ENCODE peak calls at places on chromosome 2, in eight cellular contexts. One of them, this sample, is unnamed.

GRCh38 chr2:20526666-20527065 is 79.8 kb downstream of the RHOB start:
- DNase-seq in fibroblast of lung: peak
- DNase-seq in kidney: no peak
- DNase-seq in prostate gland: no peak
- DNase-seq in kidney epithelial cell: no peak
- DNase-seq in thoracic aorta: no peak
- DNase-seq in CD8-positive, alpha-beta T cell: no peak
- DNase-seq in fibroblast of pulmonary artery: peak
- DNase-seq in this sample: no peak

GRCh38 chr2:25314514-25315315 is 27.0 kb downstream of the DNMT3A start:
- DNase-seq in fibroblast of lung: peak
- DNase-seq in CD8-positive, alpha-beta T cell: peak
- DNase-seq in fibroblast of pulmonary artery: peak
- DNase-seq in kidney epithelial cell: no peak
- DNase-seq in kidney: peak
- DNase-seq in prostate gland: peak
- DNase-seq in thoracic aorta: no peak
- DNase-seq in this sample: no peak

GRCh38 chr2:238908960-238909951 is 61.4 kb downstream of the TWIST2 start:
- DNase-seq in fibroblast of pulmonary artery: peak
- DNase-seq in kidney epithelial cell: no peak
- DNase-seq in prostate gland: no peak
- DNase-seq in kidney: no peak
- DNase-seq in CD8-positive, alpha-beta T cell: no peak
- DNase-seq in thoracic aorta: no peak
- DNase-seq in fibroblast of lung: peak
- DNase-seq in this sample: no peak

GRCh38 chr2:219619235-219619634 is 8.2 kb upstream of the SLC4A3 start:
- DNase-seq in thoracic aorta: no peak
- DNase-seq in kidney: no peak
- DNase-seq in kidney epithelial cell: no peak
- DNase-seq in fibroblast of pulmonary artery: no peak
- DNase-seq in CD8-positive, alpha-beta T cell: no peak
- DNase-seq in prostate gland: no peak
- DNase-seq in fibroblast of lung: no peak
- DNase-seq in this sample: no peak

GRCh38 chr2:43898134-43898957 is 59.6 kb downstream of the ABCG8 start:
- DNase-seq in kidney: no peak
- DNase-seq in fibroblast of pulmonary artery: no peak
- DNase-seq in fibroblast of lung: no peak
- DNase-seq in CD8-positive, alpha-beta T cell: no peak
- DNase-seq in kidney epithelial cell: no peak
- DNase-seq in thoracic aorta: no peak
- DNase-seq in prostate gland: peak
- DNase-seq in this sample: no peak

GRCh38 chr2:1605659-1606400 is 138.5 kb downstream of the PXDN start:
- DNase-seq in kidney: peak
- DNase-seq in prostate gland: no peak
- DNase-seq in fibroblast of lung: peak
- DNase-seq in kidney epithelial cell: no peak
- DNase-seq in thoracic aorta: no peak
- DNase-seq in CD8-positive, alpha-beta T cell: no peak
- DNase-seq in fibroblast of pulmonary artery: peak
- DNase-seq in this sample: no peak

GRCh38 chr2:64865073-64865830 is 123.9 kb upstream of the SLC1A4 start:
- DNase-seq in prostate gland: peak
- DNase-seq in thoracic aorta: no peak
- DNase-seq in kidney: peak
- DNase-seq in CD8-positive, alpha-beta T cell: peak
- DNase-seq in fibroblast of lung: peak
- DNase-seq in fibroblast of pulmonary artery: peak
- DNase-seq in kidney epithelial cell: no peak
- DNase-seq in this sample: no peak

GRCh38 chr2:20108655-20109396 is 57.4 kb upstream of the LAPTM4A start:
- DNase-seq in kidney: no peak
- DNase-seq in fibroblast of pulmonary artery: peak
- DNase-seq in fibroblast of lung: no peak
- DNase-seq in CD8-positive, alpha-beta T cell: no peak
- DNase-seq in thoracic aorta: no peak
- DNase-seq in kidney epithelial cell: no peak
- DNase-seq in prostate gland: no peak
- DNase-seq in this sample: no peak

GRCh38 chr2:173544621-173545363 is 190.1 kb downstream of the CDCA7 start:
- DNase-seq in CD8-positive, alpha-beta T cell: no peak
- DNase-seq in fibroblast of lung: no peak
- DNase-seq in prostate gland: no peak
- DNase-seq in kidney epithelial cell: peak
- DNase-seq in kidney: no peak
- DNase-seq in thoracic aorta: no peak
- DNase-seq in fibroblast of pulmonary artery: no peak
- DNase-seq in this sample: no peak

GRCh38 chr2:240605867-240606743 is 19.2 kb upstream of the GPR35 start:
- DNase-seq in fibroblast of pulmonary artery: no peak
- DNase-seq in kidney: peak
- DNase-seq in thoracic aorta: no peak
- DNase-seq in fibroblast of lung: no peak
- DNase-seq in CD8-positive, alpha-beta T cell: no peak
- DNase-seq in kidney epithelial cell: no peak
- DNase-seq in prostate gland: no peak
- DNase-seq in this sample: peak
- H3K4me3 ChIP-seq in fibroblast of pulmonary artery: no peak
- H3K4me3 ChIP-seq in kidney: no peak
- H3K4me3 ChIP-seq in thoracic aorta: no peak
- H3K4me3 ChIP-seq in fibroblast of lung: no peak
- H3K4me3 ChIP-seq in CD8-positive, alpha-beta T cell: no peak
- H3K4me3 ChIP-seq in kidney epithelial cell: no peak
- H3K4me3 ChIP-seq in prostate gland: no peak
- H3K4me3 ChIP-seq in this sample: no peak

GRCh38 chr2:82340578-82341053 is 2036.1 kb upstream of the LRRTM1 start:
- DNase-seq in kidney: no peak
- DNase-seq in fibroblast of pulmonary artery: no peak
- DNase-seq in thoracic aorta: no peak
- DNase-seq in CD8-positive, alpha-beta T cell: no peak
- DNase-seq in kidney epithelial cell: no peak
- DNase-seq in prostate gland: no peak
- DNase-seq in fibroblast of lung: no peak
- DNase-seq in this sample: no peak

GRCh38 chr2:82345910-82346309 is 2041.4 kb upstream of the LRRTM1 start:
- DNase-seq in CD8-positive, alpha-beta T cell: no peak
- DNase-seq in kidney: no peak
- DNase-seq in fibroblast of lung: no peak
- DNase-seq in kidney epithelial cell: no peak
- DNase-seq in prostate gland: no peak
- DNase-seq in fibroblast of pulmonary artery: no peak
- DNase-seq in thoracic aorta: no peak
- DNase-seq in this sample: no peak

GRCh38 chr2:82339805-82340204 is 2035.3 kb upstream of the LRRTM1 start:
- DNase-seq in kidney: no peak
- DNase-seq in prostate gland: no peak
- DNase-seq in CD8-positive, alpha-beta T cell: no peak
- DNase-seq in fibroblast of lung: no peak
- DNase-seq in fibroblast of pulmonary artery: no peak
- DNase-seq in kidney epithelial cell: no peak
- DNase-seq in thoracic aorta: no peak
- DNase-seq in this sample: no peak

GRCh38 chr2:82342351-82342750 is 2037.8 kb upstream of the LRRTM1 start:
- DNase-seq in thoracic aorta: no peak
- DNase-seq in kidney: no peak
- DNase-seq in fibroblast of lung: no peak
- DNase-seq in prostate gland: no peak
- DNase-seq in kidney epithelial cell: no peak
- DNase-seq in CD8-positive, alpha-beta T cell: no peak
- DNase-seq in fibroblast of pulmonary artery: no peak
- DNase-seq in this sample: no peak

DNA sequence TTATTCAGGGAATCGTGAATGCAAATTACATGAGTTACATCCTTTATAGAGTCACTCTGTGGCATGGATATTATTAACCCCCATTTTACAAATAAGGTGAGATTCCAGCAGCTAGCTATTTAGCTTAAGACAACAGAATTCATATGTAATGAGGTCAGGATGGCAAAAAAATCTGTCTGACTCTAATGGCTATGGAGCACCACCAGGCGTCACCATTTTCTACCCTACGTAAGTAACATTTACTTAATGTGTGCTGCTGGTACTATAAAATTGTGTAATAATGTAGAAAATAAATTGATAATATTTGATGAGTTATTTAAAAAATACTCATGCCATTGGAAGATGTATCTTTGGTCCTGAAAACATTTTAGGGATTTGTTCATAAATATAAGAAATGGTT is 2040.1 kb upstream of the LRRTM1 start:
- DNase-seq in kidney epithelial cell: no peak
- DNase-seq in prostate gland: no peak
- DNase-seq in CD8-positive, alpha-beta T cell: no peak
- DNase-seq in fibroblast of lung: no peak
- DNase-seq in fibroblast of pulmonary artery: peak
- DNase-seq in kidney: no peak
- DNase-seq in thoracic aorta: no peak
- DNase-seq in this sample: no peak
- TF ChIP-seq CTCF in kidney epithelial cell: no peak
- TF ChIP-seq CTCF in prostate gland: no peak
- TF ChIP-seq CTCF in CD8-positive, alpha-beta T cell: no peak
- TF ChIP-seq CTCF in fibroblast of lung: peak
- TF ChIP-seq CTCF in fibroblast of pulmonary artery: peak
- TF ChIP-seq CTCF in kidney: no peak
- TF ChIP-seq CTCF in thoracic aorta: no peak
- TF ChIP-seq CTCF in this sample: no peak

GRCh38 chr2:109440507-109441156 is 173.1 kb downstream of the SEPTIN10 start:
- DNase-seq in thoracic aorta: no peak
- DNase-seq in CD8-positive, alpha-beta T cell: no peak
- DNase-seq in fibroblast of lung: peak
- DNase-seq in fibroblast of pulmonary artery: peak
- DNase-seq in prostate gland: no peak
- DNase-seq in kidney epithelial cell: no peak
- DNase-seq in kidney: no peak
- DNase-seq in this sample: no peak
- H3K4me3 ChIP-seq in thoracic aorta: no peak
- H3K4me3 ChIP-seq in CD8-positive, alpha-beta T cell: no peak
- H3K4me3 ChIP-seq in fibroblast of lung: no peak
- H3K4me3 ChIP-seq in fibroblast of pulmonary artery: no peak
- H3K4me3 ChIP-seq in prostate gland: no peak
- H3K4me3 ChIP-seq in kidney epithelial cell: no peak
- H3K4me3 ChIP-seq in kidney: no peak
- H3K4me3 ChIP-seq in this sample: no peak

GRCh38 chr2:212523756-212524155 is 14.8 kb downstream of the ERBB4 start:
- DNase-seq in prostate gland: no peak
- DNase-seq in CD8-positive, alpha-beta T cell: no peak
- DNase-seq in fibroblast of lung: no peak
- DNase-seq in fibroblast of pulmonary artery: no peak
- DNase-seq in kidney: no peak
- DNase-seq in kidney epithelial cell: no peak
- DNase-seq in thoracic aorta: no peak
- DNase-seq in this sample: no peak

GRCh38 chr2:212526059-212526458 is 12.5 kb downstream of the ERBB4 start:
- DNase-seq in fibroblast of pulmonary artery: no peak
- DNase-seq in kidney epithelial cell: no peak
- DNase-seq in thoracic aorta: no peak
- DNase-seq in prostate gland: no peak
- DNase-seq in fibroblast of lung: no peak
- DNase-seq in CD8-positive, alpha-beta T cell: no peak
- DNase-seq in kidney: no peak
- DNase-seq in this sample: no peak

GRCh38 chr2:212517693-212518092 is 20.9 kb downstream of the ERBB4 start:
- DNase-seq in prostate gland: no peak
- DNase-seq in kidney: no peak
- DNase-seq in fibroblast of lung: no peak
- DNase-seq in CD8-positive, alpha-beta T cell: no peak
- DNase-seq in kidney epithelial cell: no peak
- DNase-seq in thoracic aorta: no peak
- DNase-seq in fibroblast of pulmonary artery: no peak
- DNase-seq in this sample: no peak

DNA sequence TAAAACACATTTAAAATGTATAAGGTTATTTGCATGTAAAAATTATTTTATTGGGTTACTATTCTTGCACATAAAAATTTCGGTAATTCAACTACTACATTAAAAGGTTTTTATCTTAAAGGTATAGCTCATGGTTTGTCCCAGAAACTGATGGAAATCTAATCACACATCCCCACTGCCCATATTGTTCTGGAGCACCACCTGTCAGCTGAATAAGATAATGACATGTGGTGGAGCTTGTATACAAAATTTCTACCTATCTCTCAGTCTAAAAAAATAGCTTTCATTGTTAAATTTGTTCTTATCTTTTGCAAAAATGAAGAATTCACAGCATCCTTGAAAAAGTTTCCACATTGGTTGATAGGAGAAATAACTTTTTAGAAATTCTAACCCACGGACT is 18.3 kb downstream of the ERBB4 start:
- DNase-seq in fibroblast of pulmonary artery: peak
- DNase-seq in thoracic aorta: no peak
- DNase-seq in CD8-positive, alpha-beta T cell: no peak
- DNase-seq in kidney: no peak
- DNase-seq in prostate gland: no peak
- DNase-seq in kidney epithelial cell: no peak
- DNase-seq in fibroblast of lung: no peak
- DNase-seq in this sample: no peak
- TF ChIP-seq CTCF in fibroblast of pulmonary artery: peak
- TF ChIP-seq CTCF in thoracic aorta: peak
- TF ChIP-seq CTCF in CD8-positive, alpha-beta T cell: no peak
- TF ChIP-seq CTCF in kidney: peak
- TF ChIP-seq CTCF in prostate gland: no peak
- TF ChIP-seq CTCF in kidney epithelial cell: peak
- TF ChIP-seq CTCF in fibroblast of lung: no peak
- TF ChIP-seq CTCF in this sample: peak

DNA sequence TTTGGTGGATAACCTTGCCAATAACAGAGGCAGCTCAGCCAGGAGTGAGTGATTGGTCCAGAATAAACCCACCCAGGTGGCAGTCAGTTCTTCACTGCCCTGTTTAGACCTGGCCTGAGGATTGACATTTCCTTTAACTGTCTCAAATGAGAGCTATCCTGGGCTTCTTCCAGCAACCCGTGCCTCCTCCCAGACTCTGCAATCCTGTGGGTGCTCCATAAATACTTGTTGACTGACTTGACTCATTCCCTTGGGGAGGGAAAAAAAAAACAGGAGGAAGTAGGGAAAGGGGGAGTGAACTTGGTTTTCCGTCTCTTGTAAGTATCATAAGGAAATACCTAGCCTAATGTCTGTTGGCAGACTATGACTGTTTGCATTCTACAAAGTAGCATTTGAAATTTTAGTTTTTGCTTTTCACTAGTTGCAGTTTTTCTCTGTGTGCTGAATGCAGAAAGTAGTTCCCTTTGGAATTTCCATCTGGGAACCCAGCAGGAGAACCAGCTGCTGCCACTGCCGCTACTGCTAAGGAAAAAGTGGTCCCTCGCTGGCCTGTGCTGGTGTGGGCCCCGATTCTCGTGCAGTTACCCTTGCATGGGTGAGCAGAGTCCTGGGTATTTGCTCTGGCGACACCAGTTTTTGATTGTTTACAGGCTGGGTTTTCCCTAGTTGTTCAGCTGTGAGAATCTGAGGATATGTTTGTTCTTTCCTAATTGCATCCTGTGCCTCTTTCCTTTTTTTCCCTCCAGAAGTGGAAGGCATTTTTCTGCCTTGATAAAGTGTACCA is 78.9 kb downstream of the TGOLN2 start:
- DNase-seq in kidney epithelial cell: peak
- DNase-seq in thoracic aorta: no peak
- DNase-seq in prostate gland: peak
- DNase-seq in CD8-positive, alpha-beta T cell: no peak
- DNase-seq in fibroblast of pulmonary artery: peak
- DNase-seq in kidney: no peak
- DNase-seq in fibroblast of lung: peak
- DNase-seq in this sample: no peak
- H3K4me3 ChIP-seq in kidney epithelial cell: no peak
- H3K4me3 ChIP-seq in thoracic aorta: peak
- H3K4me3 ChIP-seq in prostate gland: no peak
- H3K4me3 ChIP-seq in CD8-positive, alpha-beta T cell: no peak
- H3K4me3 ChIP-seq in fibroblast of pulmonary artery: no peak
- H3K4me3 ChIP-seq in kidney: no peak
- H3K4me3 ChIP-seq in fibroblast of lung: no peak
- H3K4me3 ChIP-seq in this sample: no peak

GRCh38 chr2:187497858-187498463 is 49.9 kb upstream of the CALCRL start:
- DNase-seq in kidney epithelial cell: no peak
- DNase-seq in fibroblast of lung: no peak
- DNase-seq in thoracic aorta: no peak
- DNase-seq in CD8-positive, alpha-beta T cell: no peak
- DNase-seq in fibroblast of pulmonary artery: peak
- DNase-seq in prostate gland: no peak
- DNase-seq in kidney: no peak
- DNase-seq in this sample: no peak
- TF ChIP-seq CTCF in kidney epithelial cell: peak
- TF ChIP-seq CTCF in fibroblast of lung: peak
- TF ChIP-seq CTCF in thoracic aorta: peak
- TF ChIP-seq CTCF in CD8-positive, alpha-beta T cell: peak
- TF ChIP-seq CTCF in fibroblast of pulmonary artery: peak
- TF ChIP-seq CTCF in prostate gland: no peak
- TF ChIP-seq CTCF in kidney: peak
- TF ChIP-seq CTCF in this sample: peak